ENCODE peak calls at places on chromosomes 4 and X, in four cellular contexts. A is IMR-90, O is trophoblast cell, P is mesenchymal stem cell. L is an unnamed sample.

GRCh38 chr4:19473569-19473968 is 778.1 kb upstream of the SLIT2 start:
- DNase-seq in P (no peak), O (no peak), A (peak), L (no peak)

GRCh38 chr4:136337216-136337615 is 1195.1 kb downstream of the PCDH18 start:
- DNase-seq in A (no peak), P (no peak), O (no peak), L (no peak)

GRCh38 chrX:136656596-136656995 is 8.6 kb downstream of the CD40LG start:
- DNase-seq in A (no peak), P (no peak), O (no peak), L (no peak)

GRCh38 chrX:29617725-29618124 is 597.6 kb upstream of the MAGEB2 start:
- DNase-seq in A (no peak), O (no peak), P (no peak), L (no peak)

GRCh38 chr4:27198971-27199370 is 338.3 kb downstream of the STIM2 start:
- DNase-seq in O (no peak), A (no peak), P (no peak), L (no peak)

GRCh38 chr4:132542228-132542627 is 606.9 kb upstream of the PCDH10 start:
- DNase-seq in A (no peak), O (no peak), P (no peak), L (no peak)

GRCh38 chrX:7170903-7171302 is 22.9 kb upstream of the PUDP start:
- DNase-seq in A (no peak), O (peak), P (peak), L (peak)

GRCh38 chr4:114364857-114365256 is 233.8 kb upstream of the UGT8 start:
- DNase-seq in A (peak), P (peak), O (peak), L (no peak)

GRCh38 chrX:155745792-155746191 is 133.0 kb upstream of the TMLHE start:
- DNase-seq in A (peak), P (peak), O (no peak), L (no peak)

GRCh38 chr4:5051692-5052423 is 578 bp downstream of the STK32B start:
- DNase-seq in O (no peak), P (peak), A (peak), L (peak)

GRCh38 chr4:79065262-79065661 is 126.0 kb upstream of the PAQR3 start:
- DNase-seq in P (no peak), A (no peak), O (peak), L (no peak)

GRCh38 chrX:115589419-115589818 is 28.4 kb downstream of the PLS3 start:
- DNase-seq in P (no peak), O (no peak), A (no peak), L (no peak)

GRCh38 chrX:109049416-109049815 is 313.1 kb upstream of the IRS4 start:
- DNase-seq in O (peak), A (no peak), P (no peak), L (no peak)

GRCh38 chr4:25209702-25210101 is 24.1 kb upstream of the PI4K2B start:
- DNase-seq in P (no peak), O (peak), A (no peak), L (no peak)

GRCh38 chrX:85992811-85993229 is 54.5 kb downstream of the CHM start:
- DNase-seq in P (peak), A (peak), O (no peak), L (no peak)

GRCh38 chr4:26131711-26132110 is 189.1 kb upstream of the RBPJ start:
- DNase-seq in A (no peak), O (no peak), P (no peak), L (no peak)

GRCh38 chrX:120144178-120144844 is 14.1 kb upstream of the RHOXF2 start:
- DNase-seq in O (no peak), P (peak), A (no peak), L (peak)

GRCh38 chr4:149584703-149585102 is 230.9 kb downstream of the IQCM start:
- DNase-seq in P (no peak), O (no peak), A (no peak), L (no peak)

GRCh38 chr4:38920186-38920585 is 52.6 kb downstream of the FAM114A1 start:
- DNase-seq in A (peak), O (no peak), P (no peak), L (no peak)

GRCh38 chr4:48687313-48687712 is 92.8 kb downstream of the FRYL start:
- DNase-seq in A (no peak), O (no peak), P (no peak), L (no peak)

GRCh38 chrX:47361538-47362511 is 8.6 kb upstream of the ZNF157 start:
- DNase-seq in A (peak), O (peak), P (peak), L (peak)

DNA sequence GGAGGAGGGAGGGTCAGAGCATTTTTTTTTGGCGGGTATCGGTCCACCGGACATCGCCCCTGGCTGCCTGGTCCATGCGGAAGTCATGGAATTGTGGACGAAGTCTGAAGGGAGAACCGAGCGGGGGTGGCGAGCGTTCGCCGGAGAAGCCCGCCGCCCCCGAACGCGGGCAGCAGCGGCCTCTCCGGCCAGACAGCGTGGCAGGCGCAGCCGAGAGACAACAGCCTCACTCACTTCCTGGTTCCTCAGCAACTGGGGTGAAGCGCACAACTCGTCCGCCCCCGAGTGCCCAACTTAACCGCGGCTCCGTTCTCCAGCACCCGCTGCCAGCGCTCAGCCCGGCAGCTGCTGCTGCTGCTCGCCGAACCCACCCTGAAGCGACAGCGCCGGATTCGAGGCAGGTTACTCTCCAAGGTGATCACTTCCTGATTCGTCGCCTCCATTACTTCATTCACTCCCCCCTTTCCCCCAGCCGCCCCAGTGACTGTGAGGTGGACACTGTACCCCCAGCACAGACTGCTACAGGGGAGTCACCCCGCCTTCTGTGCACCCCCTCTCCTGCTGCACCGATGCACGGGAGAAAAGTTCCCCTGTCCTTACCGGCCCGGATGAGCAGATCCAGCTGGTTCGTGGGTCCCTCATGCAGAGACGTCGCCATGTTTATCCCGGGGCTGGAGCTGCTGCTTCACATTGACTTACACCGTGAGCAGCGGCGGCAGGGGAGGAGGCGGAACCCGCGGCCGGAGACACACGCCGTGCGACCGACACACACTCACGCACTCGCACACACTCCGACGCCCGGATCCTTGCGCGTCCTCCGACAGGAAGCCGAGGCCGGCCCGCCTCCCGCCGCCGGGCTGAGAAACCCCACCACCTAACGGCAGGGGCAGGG is 68.2 kb downstream of the NOCT start:
- DNase-seq in A (peak), O (peak), P (peak), L (peak)
- H2BK5ac ChIP-seq in A (peak), O (peak), P (peak), L (no peak)

DNA sequence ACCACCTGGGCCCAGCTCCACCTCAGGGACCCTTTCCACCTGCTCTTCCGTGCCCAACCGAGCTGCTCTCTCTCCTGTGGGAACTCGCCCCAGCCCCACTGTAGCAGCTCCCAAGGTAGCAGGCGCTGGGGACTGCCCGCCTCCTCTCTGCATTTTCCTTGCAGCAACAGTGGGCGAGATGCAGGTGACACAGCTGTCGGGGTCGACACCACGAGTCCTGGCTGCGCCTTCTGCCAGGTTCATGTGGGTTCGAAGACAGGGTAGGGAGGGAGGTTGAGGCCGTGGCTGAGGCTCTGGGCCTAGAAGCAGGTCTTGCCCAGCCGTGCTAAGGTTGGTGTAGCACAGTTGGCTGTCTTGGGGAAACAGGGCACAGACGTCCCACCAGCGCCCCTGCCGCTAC is 245.2 kb upstream of the FSTL5 start:
- DNase-seq in A (no peak), O (no peak), P (no peak), L (no peak)
- H3K23ac ChIP-seq in A (no peak), O (no peak), P (no peak), L (no peak)

GRCh38 chr4:185565696-185566095 is 30.4 kb upstream of the PDLIM3 start:
- DNase-seq in O (no peak), P (no peak), A (no peak), L (no peak)

GRCh38 chr4:185567828-185568442 is 32.6 kb upstream of the PDLIM3 start:
- DNase-seq in O (peak), P (peak), A (peak), L (no peak)

GRCh38 chr4:185564355-185564754 is 29.0 kb upstream of the PDLIM3 start:
- DNase-seq in A (no peak), P (no peak), O (no peak), L (no peak)

GRCh38 chr4:185566425-185566824 is 31.1 kb upstream of the PDLIM3 start:
- DNase-seq in O (peak), P (no peak), A (no peak), L (no peak)

GRCh38 chr4:185566972-185567749 is 31.9 kb upstream of the PDLIM3 start:
- DNase-seq in P (peak), A (peak), O (peak), L (no peak)
- H2BK5ac ChIP-seq in P (no peak), A (peak), O (peak), L (no peak)

DNA sequence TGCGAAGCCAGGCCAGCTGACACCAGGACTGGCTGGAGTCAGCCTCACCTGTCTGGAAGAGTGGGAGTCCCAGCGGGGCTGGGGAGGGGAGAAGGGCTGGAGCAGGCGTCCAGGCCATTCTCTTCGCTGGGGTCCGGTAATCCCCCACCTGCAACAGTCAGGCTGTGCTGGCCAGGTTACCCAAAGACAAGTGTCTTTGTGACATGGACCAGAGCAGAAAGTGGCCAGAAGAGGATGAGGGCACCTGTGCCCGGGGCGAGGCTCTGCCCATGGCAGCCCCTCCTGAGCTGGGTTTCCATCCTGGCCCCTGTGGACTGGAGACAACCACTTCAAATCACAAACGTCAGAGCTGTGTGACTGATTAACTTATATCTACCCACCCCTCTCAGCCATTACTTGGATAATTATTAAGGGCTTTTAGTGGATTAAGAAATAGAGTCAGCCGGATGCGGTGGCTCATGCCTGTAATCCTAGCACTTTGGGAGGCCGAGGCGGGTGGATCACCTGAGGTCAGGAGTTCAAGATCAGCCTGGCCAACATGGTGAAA is 1.6 kb upstream of the FAM53A start:
- DNase-seq in P (no peak), O (no peak), A (no peak), L (no peak)
- H3K23ac ChIP-seq in P (no peak), O (no peak), A (no peak), L (no peak)

GRCh38 chr4:168648929-168649328 is 152.1 kb downstream of the PALLD start:
- DNase-seq in P (peak), O (peak), A (peak), L (no peak)

GRCh38 chr4:168654206-168655174 is 157.6 kb downstream of the PALLD start:
- DNase-seq in O (no peak), A (no peak), P (no peak), L (no peak)

GRCh38 chr4:168652818-168653217 is 156.0 kb downstream of the PALLD start:
- DNase-seq in P (no peak), O (no peak), A (no peak), L (no peak)

GRCh38 chr4:168651374-168651773 is 154.5 kb downstream of the PALLD start:
- DNase-seq in O (no peak), P (no peak), A (no peak), L (no peak)

GRCh38 chr4:168651864-168652263 is 155.0 kb downstream of the PALLD start:
- DNase-seq in P (no peak), A (no peak), O (no peak), L (no peak)
- H2BK5ac ChIP-seq in P (no peak), A (no peak), O (no peak), L (no peak)

GRCh38 chr4:6366581-6366980 is 96.9 kb downstream of the WFS1 start:
- DNase-seq in P (no peak), A (no peak), O (no peak), L (no peak)
- H3K23ac ChIP-seq in P (no peak), A (no peak), O (no peak), L (no peak)

GRCh38 chr4:10963958-10964705 is 279.6 kb upstream of the CLNK start:
- DNase-seq in O (no peak), P (no peak), A (no peak), L (peak)
- H2BK5ac ChIP-seq in O (no peak), P (no peak), A (no peak), L (no peak)

DNA sequence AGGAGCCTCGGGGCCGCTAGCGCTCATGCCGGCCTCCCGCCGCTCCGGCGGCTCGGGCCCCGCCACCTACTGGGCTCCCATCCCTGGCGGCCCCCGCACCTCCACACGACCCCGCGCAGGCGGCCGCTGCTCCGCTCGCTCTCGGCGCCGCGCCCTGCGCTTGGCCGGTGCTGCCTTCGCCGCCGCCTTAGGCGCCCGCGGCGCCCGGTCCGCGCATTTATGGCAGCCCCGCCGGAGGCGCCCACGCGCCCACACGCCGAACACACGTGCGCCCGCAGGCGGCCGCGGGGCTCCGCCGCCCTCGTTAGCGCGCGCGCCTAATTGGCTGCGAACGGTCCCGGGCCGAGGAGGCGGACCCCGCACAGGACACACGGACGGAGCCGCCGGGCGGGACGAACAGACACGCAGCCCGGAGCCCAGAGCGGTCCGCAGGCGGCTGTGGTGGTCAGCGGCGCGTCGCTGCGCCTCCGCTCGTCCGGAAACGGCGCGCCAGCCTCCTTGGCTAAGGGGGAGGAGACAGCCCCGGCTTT is at the start of gene NKX1-1:
- DNase-seq in A (no peak), P (no peak), O (no peak), L (peak)
- H3K23ac ChIP-seq in A (no peak), P (no peak), O (no peak), L (no peak)

GRCh38 chrX:16718824-16719333 is 533 bp upstream of the SYAP1 start:
- DNase-seq in P (no peak), A (no peak), O (no peak), L (no peak)
- H2BK5ac ChIP-seq in P (peak), A (peak), O (no peak), L (peak)

L was measured in H9.